ENCODE peak calls at places on chromosomes 2 and 18, in eight cellular contexts. I, L, O, V, Y, R, T and W are unnamed samples.

GRCh38 chr18:75926811-75927210 is 499.3 kb upstream of the SMIM21 start:
- DNase-seq in I (no peak), L (peak), O (no peak), V (no peak), Y (no peak), R (no peak), T (no peak), W (no peak)

GRCh38 chr2:188524519-188525113 is 232.9 kb downstream of the GULP1 start:
- DNase-seq in I (peak), L (peak), O (peak), V (no peak), Y (peak), R (no peak), T (peak), W (peak)

GRCh38 chr2:225337183-225337582 is 62.3 kb upstream of the NYAP2 start:
- DNase-seq in I (no peak), L (peak), O (no peak), V (no peak), Y (peak), R (no peak), T (no peak), W (no peak)

GRCh38 chr18:74509856-74510769 is 13.9 kb downstream of the CNDP2 start:
- DNase-seq in I (no peak), L (no peak), O (no peak), V (no peak), Y (no peak), R (no peak), T (no peak), W (no peak)

GRCh38 chr2:23561088-23561487 is 176.1 kb downstream of the KLHL29 start:
- DNase-seq in I (no peak), L (no peak), O (no peak), V (no peak), Y (no peak), R (no peak), T (no peak), W (no peak)

GRCh38 chr2:238097988-238098853 is 1.9 kb upstream of the ESPNL start:
- DNase-seq in I (peak), L (peak), O (peak), V (peak), Y (peak), R (peak), T (peak), W (peak)

GRCh38 chr2:188142088-188142487 is 149.6 kb upstream of the GULP1 start:
- DNase-seq in I (no peak), L (peak), O (no peak), V (no peak), Y (no peak), R (no peak), T (no peak), W (no peak)

GRCh38 chr18:48655460-48655859 is 116.6 kb downstream of the CTIF start:
- DNase-seq in I (no peak), L (no peak), O (no peak), V (no peak), Y (no peak), R (no peak), T (no peak), W (no peak)

GRCh38 chr18:76687271-76688006 is 134.9 kb upstream of the ZNF236 start:
- DNase-seq in I (no peak), L (peak), O (no peak), V (no peak), Y (no peak), R (no peak), T (no peak), W (peak)

DNA sequence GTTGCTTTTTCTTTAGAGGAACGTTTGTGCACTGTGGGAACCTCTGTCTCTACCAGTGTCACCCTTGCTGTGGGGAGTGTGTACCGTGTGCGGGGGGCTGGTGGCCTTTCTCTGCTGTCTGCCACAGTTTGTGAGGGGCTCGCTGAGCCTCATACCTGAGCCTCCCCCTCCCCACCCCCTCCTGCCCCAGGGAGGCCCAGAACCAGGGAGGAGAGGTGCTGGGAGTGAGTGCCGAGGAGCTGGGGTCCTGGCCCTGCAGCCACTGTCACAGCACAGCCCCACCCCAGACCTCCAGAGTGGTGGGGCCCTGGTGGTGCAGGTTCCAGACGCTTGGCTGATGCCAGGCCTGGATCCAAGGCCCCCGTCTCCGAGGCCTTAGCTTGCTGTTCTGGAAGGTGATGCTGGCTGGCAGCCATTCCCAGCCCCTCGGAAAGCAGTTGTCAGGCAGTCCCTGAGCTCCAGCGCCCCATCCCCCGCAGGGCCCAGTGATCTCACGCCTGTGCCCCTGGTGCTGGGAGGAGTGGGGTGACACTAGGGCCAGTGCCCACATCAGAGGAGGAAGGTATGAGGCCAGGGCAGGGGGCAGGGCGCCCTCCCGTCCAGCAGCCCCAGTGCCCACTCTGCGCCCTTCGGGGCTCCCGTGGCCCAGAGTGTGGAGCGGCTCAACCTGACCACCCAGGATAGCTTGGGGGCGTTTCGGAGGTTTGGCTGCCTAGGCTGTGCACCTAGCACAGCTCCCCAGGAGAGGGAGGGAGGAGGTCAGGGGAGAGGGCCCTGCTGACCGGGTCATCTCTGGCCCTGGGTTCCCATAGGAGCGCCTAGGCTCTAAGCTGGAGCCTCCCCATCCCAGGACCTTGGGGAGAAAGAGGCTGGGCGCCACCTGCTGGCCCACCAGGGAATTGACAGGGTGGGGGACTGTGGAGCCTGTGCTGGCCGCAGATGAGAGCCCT is 53.0 kb upstream of the ALPP start:
- DNase-seq in I (peak), L (peak), O (peak), V (peak), Y (peak), R (peak), T (no peak), W (peak)
- TF ChIP-seq CTCF in I (peak), L (peak), O (peak), V (peak), Y (peak), R (peak), T (peak), W (peak)

GRCh38 chr18:9055626-9056025 is 46.9 kb upstream of the NDUFV2 start:
- DNase-seq in I (no peak), L (peak), O (no peak), V (no peak), Y (no peak), R (no peak), T (no peak), W (no peak)
- TF ChIP-seq CTCF in I (no peak), L (no peak), O (peak), V (no peak), Y (no peak), R (no peak), T (no peak), W (no peak)

GRCh38 chr2:160291382-160291781 is 91.3 kb upstream of the ITGB6 start:
- DNase-seq in I (no peak), L (no peak), O (no peak), V (no peak), Y (no peak), R (no peak), T (no peak), W (no peak)
- TF ChIP-seq CTCF in I (no peak), L (no peak), O (no peak), V (no peak), Y (peak), R (no peak), T (no peak), W (no peak)

GRCh38 chr2:20592106-20593071 is 58.5 kb downstream of the HS1BP3 start:
- DNase-seq in I (no peak), L (no peak), O (peak), V (no peak), Y (no peak), R (peak), T (no peak), W (no peak)
- TF ChIP-seq CTCF in I (no peak), L (no peak), O (no peak), V (no peak), Y (no peak), R (no peak), T (no peak), W (no peak)

GRCh38 chr2:205557873-205558272 is 124.4 kb upstream of the NRP2 start:
- DNase-seq in I (no peak), L (no peak), O (no peak), V (no peak), Y (no peak), R (no peak), T (no peak), W (no peak)

GRCh38 chr2:205556357-205556756 is 125.9 kb upstream of the NRP2 start:
- DNase-seq in I (no peak), L (peak), O (no peak), V (no peak), Y (no peak), R (no peak), T (no peak), W (no peak)

GRCh38 chr2:205555816-205556215 is 126.5 kb upstream of the NRP2 start:
- DNase-seq in I (no peak), L (no peak), O (no peak), V (no peak), Y (no peak), R (no peak), T (no peak), W (no peak)

GRCh38 chr2:205556841-205557539 is 125.3 kb upstream of the NRP2 start:
- DNase-seq in I (no peak), L (no peak), O (no peak), V (no peak), Y (no peak), R (no peak), T (no peak), W (no peak)
- TF ChIP-seq CTCF in I (no peak), L (no peak), O (no peak), V (no peak), Y (no peak), R (no peak), T (no peak), W (no peak)

GRCh38 chr2:205800804-205801203 is 118.5 kb downstream of the NRP2 start:
- DNase-seq in I (no peak), L (peak), O (peak), V (peak), Y (no peak), R (no peak), T (no peak), W (no peak)

GRCh38 chr2:205797866-205798265 is 115.6 kb downstream of the NRP2 start:
- DNase-seq in I (no peak), L (no peak), O (no peak), V (no peak), Y (no peak), R (no peak), T (no peak), W (no peak)

GRCh38 chr2:205803507-205803906 is 121.2 kb downstream of the NRP2 start:
- DNase-seq in I (no peak), L (no peak), O (no peak), V (no peak), Y (no peak), R (no peak), T (no peak), W (no peak)

GRCh38 chr2:205800257-205800656 is 118.0 kb downstream of the NRP2 start:
- DNase-seq in I (no peak), L (no peak), O (no peak), V (no peak), Y (no peak), R (no peak), T (no peak), W (no peak)

GRCh38 chr2:205802069-205802468 is 119.8 kb downstream of the NRP2 start:
- DNase-seq in I (no peak), L (no peak), O (no peak), V (no peak), Y (peak), R (no peak), T (no peak), W (no peak)
- TF ChIP-seq CTCF in I (no peak), L (no peak), O (no peak), V (no peak), Y (no peak), R (no peak), T (no peak), W (no peak)

DNA sequence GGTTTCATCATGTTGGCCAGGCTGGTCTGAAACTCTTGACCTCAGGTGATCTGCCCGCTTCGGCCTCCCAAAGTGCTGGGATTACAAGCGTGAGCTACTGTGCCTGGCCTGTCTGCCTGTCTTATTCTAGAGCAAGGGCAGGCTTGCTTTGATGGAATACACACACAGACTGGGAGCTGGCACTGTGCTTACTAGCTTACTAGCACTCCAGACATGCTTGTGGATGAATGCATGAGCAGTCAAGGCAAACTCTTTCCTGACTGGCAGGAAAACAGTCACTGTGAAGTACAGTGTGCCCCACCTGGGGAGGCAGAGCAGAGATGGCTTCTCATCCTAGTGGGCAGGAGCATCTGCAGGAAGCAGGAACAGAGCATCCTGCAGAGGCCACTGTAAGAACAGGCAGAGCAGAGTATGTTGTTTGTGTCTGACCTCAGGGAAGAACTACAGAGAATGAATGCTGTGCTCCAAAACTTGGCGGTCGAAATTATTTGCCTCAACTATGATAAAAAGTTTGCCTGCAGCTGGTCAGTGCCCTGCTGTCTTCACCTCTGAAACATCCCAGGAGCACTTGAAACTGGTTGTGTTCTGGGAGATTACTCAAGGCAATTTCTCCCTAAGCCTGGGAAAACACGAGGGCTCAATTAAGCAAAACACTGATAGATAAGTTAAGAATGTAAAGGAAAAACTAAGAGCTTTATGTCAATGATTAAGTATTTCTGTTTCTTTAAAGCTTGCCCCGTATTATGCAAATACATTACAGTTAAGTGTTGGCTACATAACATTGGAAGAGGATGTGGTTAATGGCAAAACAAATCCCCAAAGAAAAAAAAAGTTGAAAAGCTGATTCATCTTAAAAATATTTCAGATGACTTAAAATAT is 102.4 kb downstream of the VAPA start:
- DNase-seq in I (no peak), L (peak), O (no peak), V (no peak), Y (peak), R (no peak), T (no peak), W (no peak)
- TF ChIP-seq CTCF in I (no peak), L (peak), O (peak), V (no peak), Y (peak), R (peak), T (no peak), W (no peak)

DNA sequence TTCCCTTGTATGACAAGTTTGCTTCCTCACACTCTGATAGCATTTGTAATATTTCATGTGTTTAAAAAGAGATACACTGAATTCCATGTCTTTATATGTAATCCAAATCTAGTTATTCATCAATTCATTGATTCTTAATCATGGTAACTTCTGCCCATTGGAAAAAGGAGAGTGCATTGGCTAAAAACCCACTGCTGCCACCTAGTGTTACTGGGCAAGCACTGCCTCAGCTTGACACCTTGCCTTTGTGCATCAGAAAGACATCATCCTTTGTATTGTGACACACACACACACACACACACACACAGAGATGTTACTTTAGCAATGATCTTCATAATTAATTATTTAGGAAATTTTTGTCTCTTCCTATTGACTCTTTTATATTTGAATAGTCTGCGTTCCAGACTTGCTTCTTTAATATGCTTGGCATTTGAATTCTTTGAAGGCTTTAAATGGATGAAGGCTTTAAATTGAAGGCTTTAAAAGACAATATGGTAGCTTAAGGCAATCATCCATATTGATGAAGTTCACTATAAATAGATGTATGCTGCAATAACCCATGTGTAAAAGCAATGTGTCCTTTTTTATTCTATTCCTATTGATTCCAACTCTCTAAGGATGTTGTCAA is 414.2 kb upstream of the CHST9 start:
- DNase-seq in I (peak), L (peak), O (peak), V (peak), Y (peak), R (no peak), T (peak), W (peak)
- TF ChIP-seq CTCF in I (peak), L (peak), O (peak), V (peak), Y (peak), R (peak), T (peak), W (peak)